ENCODE peak calls at places on chromosomes 11 and 22, in nine cellular contexts. L is right cardiac atrium, M is A549, S is iPS DF 6.9, Q is upper lobe of left lung, H is astrocyte, E is thoracic aorta, W is H1, T is hepatocyte. X is an unnamed sample. For H3K9me3, the result is how much of the 10 kb centered on the place peaks cover.

GRCh38 chr11:63791495-63792167 is 21.6 kb upstream of the SPINDOC start:
- DNase-seq in L (no peak), M (no peak), S (no peak), Q (no peak), H (no peak), E (no peak), W (no peak), T (no peak), X (no peak)

GRCh38 chr22:44026630-44027511 is 2.8 kb downstream of the PARVB start:
- DNase-seq in L (peak), M (no peak), S (no peak), Q (peak), H (peak), E (peak), W (no peak), T (no peak), X (peak)

GRCh38 chr11:90134420-90135003 is at the start of gene NAALAD2:
- DNase-seq in L (peak), M (peak), S (peak), Q (peak), H (peak), E (no peak), W (peak), T (peak), X (no peak)

GRCh38 chr11:131146817-131147490 is 223.5 kb upstream of the NTM start:
- DNase-seq in L (no peak), M (no peak), S (no peak), Q (no peak), H (peak), E (no peak), W (no peak), T (no peak), X (no peak)

GRCh38 chr11:94877446-94878200 is 95.7 kb downstream of the CWC15 start:
- DNase-seq in L (peak), M (no peak), S (no peak), Q (no peak), H (peak), E (no peak), W (no peak), T (no peak), X (no peak)

GRCh38 chr11:86395061-86395551 is 20.4 kb downstream of the CCDC81 start:
- DNase-seq in L (no peak), M (no peak), S (no peak), Q (no peak), H (peak), E (no peak), W (no peak), T (peak), X (no peak)

GRCh38 chr22:34669001-34669400 is 397.0 kb upstream of the ISX start:
- DNase-seq in L (no peak), M (no peak), S (no peak), Q (no peak), H (peak), E (no peak), W (no peak), T (no peak), X (no peak)

GRCh38 chr22:29163808-29164207 is 41.9 kb upstream of the EMID1 start:
- DNase-seq in L (no peak), M (no peak), S (no peak), Q (no peak), H (no peak), E (no peak), W (no peak), T (no peak), X (no peak)

GRCh38 chr22:43273902-43274484 is 69.2 kb downstream of the SCUBE1 start:
- DNase-seq in L (no peak), M (peak), S (no peak), Q (peak), H (no peak), E (no peak), W (peak), T (peak), X (no peak)

GRCh38 chr11:105466582-105467228 is 143.2 kb upstream of the GRIA4 start:
- DNase-seq in L (no peak), M (no peak), S (no peak), Q (no peak), H (peak), E (no peak), W (no peak), T (peak), X (no peak)

GRCh38 chr11:98616256-98616655 is 404.5 kb upstream of the CNTN5 start:
- DNase-seq in L (no peak), M (no peak), S (no peak), Q (no peak), H (no peak), E (no peak), W (no peak), T (peak), X (no peak)

GRCh38 chr11:61163714-61164609 is 2.7 kb upstream of the VPS37C start:
- DNase-seq in L (no peak), M (no peak), S (no peak), Q (peak), H (no peak), E (no peak), W (no peak), T (no peak), X (no peak)

GRCh38 chr22:30649430-30650007 is 13.9 kb downstream of the SLC35E4 start:
- DNase-seq in L (peak), M (no peak), S (no peak), Q (peak), H (peak), E (no peak), W (no peak), T (peak), X (peak)

GRCh38 chr11:35618497-35619029 is 303 bp downstream of the FJX1 start:
- DNase-seq in L (no peak), M (no peak), S (no peak), Q (no peak), H (peak), E (no peak), W (no peak), T (peak), X (no peak)

GRCh38 chr11:121270286-121270685 is 22.3 kb upstream of the SC5D start:
- DNase-seq in L (no peak), M (no peak), S (no peak), Q (no peak), H (no peak), E (no peak), W (no peak), T (no peak), X (no peak)

GRCh38 chr11:56521955-56522354 is 21.1 kb downstream of the OR5M11 start:
- DNase-seq in L (no peak), M (peak), S (peak), Q (no peak), H (no peak), E (no peak), W (peak), T (peak), X (no peak)

GRCh38 chr11:119889111-119889510 is 160.1 kb upstream of the NECTIN1 start:
- DNase-seq in L (no peak), M (no peak), S (no peak), Q (no peak), H (no peak), E (no peak), W (no peak), T (no peak), X (no peak)

GRCh38 chr11:75547617-75548054 is 14.4 kb upstream of the SERPINH1 start:
- DNase-seq in L (peak), M (peak), S (peak), Q (peak), H (peak), E (no peak), W (peak), T (peak), X (no peak)

GRCh38 chr22:25749420-25750169 is 7.6 kb downstream of the MYO18B start:
- DNase-seq in L (no peak), M (no peak), S (no peak), Q (no peak), H (peak), E (no peak), W (no peak), T (no peak), X (no peak)

GRCh38 chr22:27654536-27655445 is 146.8 kb downstream of the MN1 start:
- DNase-seq in L (no peak), M (no peak), S (no peak), Q (no peak), H (no peak), E (no peak), W (peak), T (peak), X (no peak)

GRCh38 chr22:27842994-27843431 is 41.5 kb upstream of the MN1 start:
- DNase-seq in L (no peak), M (no peak), S (no peak), Q (no peak), H (no peak), E (no peak), W (no peak), T (no peak), X (no peak)

GRCh38 chr11:34576331-34576730 is 44.6 kb upstream of the EHF start:
- DNase-seq in L (no peak), M (no peak), S (no peak), Q (no peak), H (peak), E (no peak), W (no peak), T (no peak), X (no peak)

GRCh38 chr11:79116600-79116999 is 324.2 kb downstream of the TENM4 start:
- DNase-seq in L (no peak), M (no peak), S (no peak), Q (no peak), H (no peak), E (no peak), W (no peak), T (no peak), X (no peak)

GRCh38 chr22:20220629-20221026 is 47.5 kb downstream of the RTN4R start:
- DNase-seq in L (no peak), M (no peak), S (no peak), Q (no peak), H (no peak), E (no peak), W (no peak), T (no peak), X (no peak)

GRCh38 chr11:16986434-16987204 is 27.6 kb downstream of the PLEKHA7 start:
- DNase-seq in L (no peak), M (no peak), S (no peak), Q (peak), H (no peak), E (no peak), W (no peak), T (peak), X (no peak)

GRCh38 chr11:97009613-97010012 is 619.8 kb downstream of the JRKL start:
- DNase-seq in L (no peak), M (no peak), S (no peak), Q (no peak), H (no peak), E (no peak), W (no peak), T (no peak), X (no peak)

GRCh38 chr11:73185680-73186293 is 32.3 kb upstream of the P2RY2 start:
- DNase-seq in L (peak), M (peak), S (no peak), Q (no peak), H (peak), E (peak), W (no peak), T (no peak), X (peak)

GRCh38 chr11:57566035-57566504 is 1.4 kb downstream of the UBE2L6 start:
- DNase-seq in L (no peak), M (no peak), S (no peak), Q (peak), H (peak), E (no peak), W (no peak), T (peak), X (no peak)

GRCh38 chr11:117319214-117319840 is 3.3 kb upstream of the BACE1 start:
- DNase-seq in L (no peak), M (no peak), S (no peak), Q (no peak), H (peak), E (no peak), W (no peak), T (no peak), X (no peak)

GRCh38 chr11:8267831-8268529 is 4.3 kb upstream of the LMO1 start:
- DNase-seq in L (no peak), M (no peak), S (no peak), Q (peak), H (no peak), E (no peak), W (peak), T (no peak), X (no peak)

GRCh38 chr22:31451709-31452571 is 37.7 kb downstream of the EIF4ENIF1 start:
- DNase-seq in L (no peak), M (peak), S (no peak), Q (no peak), H (peak), E (no peak), W (no peak), T (peak), X (no peak)

GRCh38 chr11:113114452-113115027 is 153.3 kb downstream of the NCAM1 start:
- DNase-seq in L (peak), M (peak), S (no peak), Q (peak), H (peak), E (no peak), W (peak), T (peak), X (peak)

GRCh38 chr22:35552186-35552842 is 11.7 kb downstream of the RASD2 start:
- DNase-seq in L (no peak), M (peak), S (no peak), Q (peak), H (no peak), E (no peak), W (peak), T (peak), X (no peak)

GRCh38 chr11:102241026-102241425 is 76.3 kb upstream of the BIRC3 start:
- DNase-seq in L (no peak), M (no peak), S (no peak), Q (no peak), H (peak), E (no peak), W (no peak), T (no peak), X (no peak)

GRCh38 chr11:75562836-75563484 is 907 bp downstream of the SERPINH1 start:
- DNase-seq in L (peak), M (peak), S (no peak), Q (peak), H (peak), E (no peak), W (peak), T (peak), X (no peak)

GRCh38 chr11:101296896-101297295 is 167.3 kb upstream of the PGR start:
- DNase-seq in L (no peak), M (no peak), S (no peak), Q (no peak), H (no peak), E (no peak), W (no peak), T (no peak), X (no peak)

DNA sequence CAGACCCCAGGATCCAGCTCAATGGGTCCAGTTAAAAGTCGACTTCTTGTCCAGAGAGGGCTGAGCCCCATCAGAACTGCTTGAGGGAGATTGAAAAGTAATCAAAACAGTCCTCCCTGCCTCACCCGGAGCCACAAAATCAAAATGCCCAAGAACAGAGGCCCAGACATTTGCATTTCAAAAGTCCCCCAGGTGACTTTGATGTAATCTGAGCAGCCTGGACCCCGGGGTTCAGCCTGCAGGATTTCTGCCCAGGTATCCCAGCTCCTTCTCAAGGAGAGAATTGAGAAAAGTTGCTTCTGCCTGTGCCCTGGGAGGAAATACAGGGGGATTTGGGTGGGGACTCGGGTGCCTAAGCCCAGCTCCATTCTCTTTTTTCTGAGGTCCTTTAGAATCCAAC is 1385.0 kb downstream of the TBC1D22A start:
- DNase-seq in L (no peak), M (no peak), S (no peak), Q (no peak), H (no peak), E (no peak), W (no peak), T (no peak), X (no peak)
- H3K9me3 ChIP-seq in L (under half), M (under half), S (under half), Q (under half), H (under half), E (under half), W (under half), T (under half), X (under half)

DNA sequence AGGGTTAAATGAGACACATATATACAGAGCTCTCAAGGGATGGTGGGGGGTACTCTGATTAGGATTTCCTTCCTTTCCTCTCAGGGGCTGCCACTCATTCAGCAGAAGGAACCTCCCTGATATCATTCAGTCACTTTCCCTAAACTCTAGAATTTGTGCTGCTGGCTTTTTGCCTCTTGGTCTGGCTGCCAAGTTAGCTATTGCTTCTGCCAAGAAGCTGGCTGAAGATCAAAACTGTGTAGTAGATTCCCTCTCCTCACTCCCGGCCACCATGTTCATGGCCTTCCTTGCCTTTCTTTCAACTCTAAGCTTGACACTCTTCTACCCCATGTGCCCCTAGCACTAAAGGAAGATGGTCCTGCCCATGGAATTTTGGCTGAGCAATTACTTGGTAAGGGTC is 18.7 kb downstream of the SLC6A5 start:
- DNase-seq in L (no peak), M (no peak), S (no peak), Q (no peak), H (no peak), E (no peak), W (no peak), T (no peak), X (no peak)
- H3K4me3 ChIP-seq in L (no peak), M (no peak), S (no peak), Q (no peak), H (no peak), E (no peak), W (no peak), T (no peak), X (no peak)

DNA sequence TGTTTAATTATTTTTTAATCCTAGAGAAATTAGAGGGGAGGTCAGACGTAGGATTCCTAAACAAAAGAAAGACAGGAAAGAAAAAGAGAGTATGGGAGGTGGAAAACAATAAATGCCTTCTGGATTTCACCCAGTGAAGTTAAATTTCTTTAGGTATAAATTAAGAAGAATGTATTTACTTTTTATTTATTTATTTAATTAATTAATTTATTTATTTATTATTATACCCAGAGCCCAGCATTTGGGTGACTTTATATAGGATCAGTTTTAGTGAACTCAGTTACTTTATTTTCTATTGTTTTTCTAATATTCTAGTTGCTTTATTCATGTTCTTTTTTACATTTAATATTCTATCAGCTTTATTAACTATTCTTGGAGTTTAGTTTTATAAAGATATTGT is 551.8 kb downstream of the LUZP2 start:
- DNase-seq in L (no peak), M (no peak), S (no peak), Q (no peak), H (no peak), E (no peak), W (no peak), T (no peak), X (no peak)
- H3K9me3 ChIP-seq in L (under half), M (under half), S (under half), Q (under half), H (under half), E (under half), W (under half), T (under half), X (under half)

GRCh38 chr22:49931863-49932262 is 13.4 kb downstream of the CRELD2 start:
- DNase-seq in L (no peak), M (no peak), S (no peak), Q (no peak), H (no peak), E (no peak), W (no peak), T (no peak), X (no peak)

GRCh38 chr22:49934144-49934890 is 15.9 kb downstream of the CRELD2 start:
- DNase-seq in L (peak), M (no peak), S (no peak), Q (peak), H (peak), E (no peak), W (no peak), T (peak), X (peak)

GRCh38 chr22:49934891-49935557 is 16.6 kb downstream of the CRELD2 start:
- DNase-seq in L (peak), M (peak), S (no peak), Q (peak), H (no peak), E (no peak), W (peak), T (peak), X (no peak)

GRCh38 chr22:49935561-49935960 is 17.1 kb downstream of the CRELD2 start:
- DNase-seq in L (no peak), M (no peak), S (no peak), Q (no peak), H (no peak), E (no peak), W (no peak), T (peak), X (no peak)

DNA sequence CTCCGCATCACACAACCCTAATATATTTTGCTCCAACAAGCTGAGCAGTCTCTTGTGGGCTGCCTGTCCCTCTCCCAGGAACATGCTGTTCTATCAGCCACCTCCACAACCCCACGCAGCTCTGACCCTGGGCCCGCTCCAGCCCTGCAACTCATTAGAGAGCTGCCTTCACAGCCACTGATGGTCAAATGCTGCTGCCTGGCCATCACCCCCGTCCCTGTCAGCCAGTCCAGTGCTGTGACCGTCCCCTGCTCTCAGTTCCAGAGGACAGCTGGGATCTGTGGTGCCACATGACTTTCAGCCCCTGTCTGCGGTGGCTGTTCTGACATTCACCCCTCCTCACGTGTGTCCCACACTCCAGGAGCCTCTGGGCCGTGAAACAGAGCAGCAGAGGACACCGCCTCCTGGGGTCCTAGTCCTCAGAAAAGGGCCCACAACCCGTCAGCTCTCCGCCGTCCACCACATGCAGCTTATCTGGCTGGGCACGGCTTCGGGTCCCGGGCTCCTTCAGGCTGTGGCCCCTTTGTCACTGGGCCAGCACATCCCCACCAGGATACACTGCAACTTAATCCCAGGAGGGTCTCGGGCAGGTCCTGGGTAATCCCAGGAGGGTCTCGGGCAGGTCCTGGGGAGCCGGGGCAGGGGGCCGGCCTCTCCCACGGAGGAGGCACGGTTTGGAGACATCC is 14.9 kb downstream of the CRELD2 start:
- DNase-seq in L (no peak), M (no peak), S (no peak), Q (no peak), H (no peak), E (no peak), W (no peak), T (peak), X (peak)
- H3K4me3 ChIP-seq in L (no peak), M (no peak), S (no peak), Q (peak), H (no peak), E (peak), W (no peak), T (no peak), X (no peak)

GRCh38 chr11:70866834-70867233 is 385.5 kb downstream of the SHANK2 start:
- DNase-seq in L (no peak), M (no peak), S (no peak), Q (no peak), H (no peak), E (no peak), W (no peak), T (no peak), X (no peak)

GRCh38 chr11:70871881-70872280 is 380.5 kb downstream of the SHANK2 start:
- DNase-seq in L (peak), M (no peak), S (no peak), Q (no peak), H (no peak), E (no peak), W (no peak), T (no peak), X (no peak)

GRCh38 chr11:70865356-70865755 is 387.0 kb downstream of the SHANK2 start:
- DNase-seq in L (no peak), M (no peak), S (no peak), Q (no peak), H (no peak), E (no peak), W (no peak), T (no peak), X (no peak)

GRCh38 chr11:70867661-70868060 is 384.7 kb downstream of the SHANK2 start:
- DNase-seq in L (no peak), M (no peak), S (no peak), Q (no peak), H (no peak), E (no peak), W (no peak), T (no peak), X (no peak)

GRCh38 chr11:70868341-70868885 is 384.0 kb downstream of the SHANK2 start:
- DNase-seq in L (no peak), M (no peak), S (no peak), Q (no peak), H (no peak), E (no peak), W (no peak), T (no peak), X (no peak)
- H3K9me3 ChIP-seq in L (under half), M (under half), S (under half), Q (under half), H (under half), E (under half), W (under half), T (under half), X (under half)